ENCODE peak calls at places on chromosomes 7 and 10, in ten cellular contexts. One of them, this sample, is unnamed.

GRCh38 chr7:325811-326210 is 35.8 kb downstream of the FOXL3 start:
- DNase-seq in GM20000: no peak
- DNase-seq in AG04450: no peak
- DNase-seq in tibial artery: no peak
- DNase-seq in heart left ventricle: no peak
- DNase-seq in AG10803: no peak
- DNase-seq in lower lobe of right lung: peak; percentile 25
- DNase-seq in brain microvascular endothelial cell: no peak
- DNase-seq in CD4-positive, alpha-beta T cell: no peak
- DNase-seq in fibroblast of villous mesenchyme: no peak
- DNase-seq in this sample: no peak

GRCh38 chr10:60848126-60848525 is 69.8 kb downstream of the CDK1 start:
- DNase-seq in CD4-positive, alpha-beta T cell: no peak
- DNase-seq in heart left ventricle: peak; percentile 55
- DNase-seq in GM20000: no peak
- DNase-seq in AG10803: peak; percentile 79
- DNase-seq in fibroblast of villous mesenchyme: peak; percentile 67
- DNase-seq in tibial artery: no peak
- DNase-seq in AG04450: no peak
- DNase-seq in lower lobe of right lung: no peak
- DNase-seq in brain microvascular endothelial cell: peak; percentile 53
- DNase-seq in this sample: no peak

GRCh38 chr7:154770361-154770760 is 232.6 kb downstream of the PAXIP1 start:
- DNase-seq in heart left ventricle: no peak
- DNase-seq in CD4-positive, alpha-beta T cell: no peak
- DNase-seq in lower lobe of right lung: no peak
- DNase-seq in tibial artery: no peak
- DNase-seq in AG04450: no peak
- DNase-seq in GM20000: no peak
- DNase-seq in AG10803: no peak
- DNase-seq in fibroblast of villous mesenchyme: no peak
- DNase-seq in brain microvascular endothelial cell: no peak
- DNase-seq in this sample: no peak

GRCh38 chr7:99305473-99306260 is 20.0 kb upstream of the ARPC1A start:
- DNase-seq in brain microvascular endothelial cell: no peak
- DNase-seq in AG10803: no peak
- DNase-seq in fibroblast of villous mesenchyme: no peak
- DNase-seq in CD4-positive, alpha-beta T cell: no peak
- DNase-seq in heart left ventricle: no peak
- DNase-seq in AG04450: no peak
- DNase-seq in tibial artery: no peak
- DNase-seq in GM20000: no peak
- DNase-seq in lower lobe of right lung: no peak
- DNase-seq in this sample: no peak

GRCh38 chr10:86684305-86684704 is 16.0 kb downstream of the LDB3 start:
- DNase-seq in fibroblast of villous mesenchyme: peak; percentile 7
- DNase-seq in tibial artery: peak; percentile 91
- DNase-seq in brain microvascular endothelial cell: peak; percentile 6
- DNase-seq in CD4-positive, alpha-beta T cell: no peak
- DNase-seq in GM20000: no peak
- DNase-seq in lower lobe of right lung: no peak
- DNase-seq in heart left ventricle: peak; percentile 85
- DNase-seq in AG10803: no peak
- DNase-seq in AG04450: no peak
- DNase-seq in this sample: no peak

GRCh38 chr7:134480730-134481129 is 21.8 kb upstream of the AKR1B1 start:
- DNase-seq in brain microvascular endothelial cell: peak; percentile 48
- DNase-seq in AG04450: no peak
- DNase-seq in fibroblast of villous mesenchyme: peak; percentile 33
- DNase-seq in tibial artery: no peak
- DNase-seq in CD4-positive, alpha-beta T cell: no peak
- DNase-seq in AG10803: peak; percentile 62
- DNase-seq in heart left ventricle: no peak
- DNase-seq in lower lobe of right lung: no peak
- DNase-seq in GM20000: no peak
- DNase-seq in this sample: no peak

GRCh38 chr7:16084370-16084769 is 337.0 kb downstream of the CRPPA start:
- DNase-seq in lower lobe of right lung: no peak
- DNase-seq in AG04450: no peak
- DNase-seq in brain microvascular endothelial cell: no peak
- DNase-seq in GM20000: no peak
- DNase-seq in tibial artery: no peak
- DNase-seq in CD4-positive, alpha-beta T cell: no peak
- DNase-seq in AG10803: no peak
- DNase-seq in heart left ventricle: no peak
- DNase-seq in fibroblast of villous mesenchyme: no peak
- DNase-seq in this sample: no peak

GRCh38 chr10:31751401-31752080 is 177.1 kb downstream of the ARHGAP12 start:
- DNase-seq in fibroblast of villous mesenchyme: no peak
- DNase-seq in heart left ventricle: no peak
- DNase-seq in brain microvascular endothelial cell: no peak
- DNase-seq in CD4-positive, alpha-beta T cell: no peak
- DNase-seq in lower lobe of right lung: no peak
- DNase-seq in tibial artery: peak; percentile 63
- DNase-seq in AG10803: no peak
- DNase-seq in AG04450: no peak
- DNase-seq in GM20000: no peak
- DNase-seq in this sample: no peak

GRCh38 chr10:62396864-62397263 is 22.7 kb downstream of the ZNF365 start:
- DNase-seq in fibroblast of villous mesenchyme: no peak
- DNase-seq in brain microvascular endothelial cell: no peak
- DNase-seq in GM20000: no peak
- DNase-seq in heart left ventricle: no peak
- DNase-seq in lower lobe of right lung: no peak
- DNase-seq in CD4-positive, alpha-beta T cell: no peak
- DNase-seq in AG04450: no peak
- DNase-seq in tibial artery: no peak
- DNase-seq in AG10803: no peak
- DNase-seq in this sample: no peak

GRCh38 chr10:62394556-62395018 is 20.4 kb downstream of the ZNF365 start:
- DNase-seq in GM20000: no peak
- DNase-seq in lower lobe of right lung: no peak
- DNase-seq in fibroblast of villous mesenchyme: no peak
- DNase-seq in CD4-positive, alpha-beta T cell: no peak
- DNase-seq in heart left ventricle: no peak
- DNase-seq in AG10803: no peak
- DNase-seq in AG04450: no peak
- DNase-seq in tibial artery: no peak
- DNase-seq in brain microvascular endothelial cell: no peak
- DNase-seq in this sample: no peak

GRCh38 chr10:62393237-62393636 is 19.1 kb downstream of the ZNF365 start:
- DNase-seq in AG10803: no peak
- DNase-seq in lower lobe of right lung: no peak
- DNase-seq in brain microvascular endothelial cell: no peak
- DNase-seq in heart left ventricle: no peak
- DNase-seq in CD4-positive, alpha-beta T cell: no peak
- DNase-seq in tibial artery: no peak
- DNase-seq in GM20000: no peak
- DNase-seq in AG04450: no peak
- DNase-seq in fibroblast of villous mesenchyme: no peak
- DNase-seq in this sample: no peak

GRCh38 chr10:62399211-62399610 is 25.0 kb downstream of the ZNF365 start:
- DNase-seq in tibial artery: no peak
- DNase-seq in lower lobe of right lung: no peak
- DNase-seq in fibroblast of villous mesenchyme: peak; percentile 42
- DNase-seq in AG04450: no peak
- DNase-seq in GM20000: no peak
- DNase-seq in heart left ventricle: no peak
- DNase-seq in CD4-positive, alpha-beta T cell: no peak
- DNase-seq in AG10803: peak; percentile 29
- DNase-seq in brain microvascular endothelial cell: peak; percentile 67
- DNase-seq in this sample: no peak

DNA sequence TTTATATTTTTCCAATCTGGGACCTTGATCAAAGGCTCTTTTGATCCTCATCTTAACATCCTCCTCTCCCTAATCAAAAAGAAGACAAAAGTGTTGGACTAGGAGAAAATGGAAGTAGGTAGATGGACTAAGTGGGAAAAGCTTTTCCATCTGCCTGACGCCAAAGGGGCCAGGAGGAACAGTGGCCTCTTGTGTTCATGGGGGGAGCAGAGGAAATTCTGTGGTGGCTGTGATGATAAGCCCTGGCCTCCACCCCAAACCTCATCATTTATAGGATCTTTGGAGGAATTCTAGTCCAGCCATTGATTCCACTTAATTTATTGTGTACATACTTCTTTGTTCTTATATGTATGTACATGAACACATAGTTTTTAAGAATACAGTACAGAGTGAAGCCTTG is 21.7 kb downstream of the ZNF365 start:
- DNase-seq in heart left ventricle: no peak
- DNase-seq in AG10803: no peak
- DNase-seq in CD4-positive, alpha-beta T cell: no peak
- DNase-seq in lower lobe of right lung: no peak
- DNase-seq in GM20000: no peak
- DNase-seq in fibroblast of villous mesenchyme: no peak
- DNase-seq in AG04450: no peak
- DNase-seq in tibial artery: no peak
- DNase-seq in brain microvascular endothelial cell: no peak
- DNase-seq in this sample: no peak
- TF ChIP-seq CTCF in heart left ventricle: no peak
- TF ChIP-seq CTCF in AG10803: no peak
- TF ChIP-seq CTCF in CD4-positive, alpha-beta T cell: no peak
- TF ChIP-seq CTCF in lower lobe of right lung: no peak
- TF ChIP-seq CTCF in GM20000: no peak
- TF ChIP-seq CTCF in fibroblast of villous mesenchyme: no peak
- TF ChIP-seq CTCF in AG04450: no peak
- TF ChIP-seq CTCF in tibial artery: no peak
- TF ChIP-seq CTCF in brain microvascular endothelial cell: peak; percentile 17
- TF ChIP-seq CTCF in this sample: no peak

GRCh38 chr10:92573091-92573797 is 649 bp downstream of the IDE start:
- DNase-seq in fibroblast of villous mesenchyme: peak; percentile 50
- DNase-seq in lower lobe of right lung: no peak
- DNase-seq in GM20000: peak; percentile 40
- DNase-seq in AG04450: no peak
- DNase-seq in brain microvascular endothelial cell: no peak
- DNase-seq in CD4-positive, alpha-beta T cell: peak; percentile 18
- DNase-seq in heart left ventricle: peak; percentile 26
- DNase-seq in tibial artery: no peak
- DNase-seq in AG10803: peak; percentile 54
- DNase-seq in this sample: no peak
- TF ChIP-seq CTCF in fibroblast of villous mesenchyme: no peak
- TF ChIP-seq CTCF in lower lobe of right lung: no peak
- TF ChIP-seq CTCF in GM20000: no peak
- TF ChIP-seq CTCF in AG04450: peak; percentile 21
- TF ChIP-seq CTCF in brain microvascular endothelial cell: peak; percentile 35
- TF ChIP-seq CTCF in CD4-positive, alpha-beta T cell: no peak
- TF ChIP-seq CTCF in heart left ventricle: no peak
- TF ChIP-seq CTCF in tibial artery: peak; percentile 15
- TF ChIP-seq CTCF in AG10803: peak; percentile 35
- TF ChIP-seq CTCF in this sample: peak; percentile 32

DNA sequence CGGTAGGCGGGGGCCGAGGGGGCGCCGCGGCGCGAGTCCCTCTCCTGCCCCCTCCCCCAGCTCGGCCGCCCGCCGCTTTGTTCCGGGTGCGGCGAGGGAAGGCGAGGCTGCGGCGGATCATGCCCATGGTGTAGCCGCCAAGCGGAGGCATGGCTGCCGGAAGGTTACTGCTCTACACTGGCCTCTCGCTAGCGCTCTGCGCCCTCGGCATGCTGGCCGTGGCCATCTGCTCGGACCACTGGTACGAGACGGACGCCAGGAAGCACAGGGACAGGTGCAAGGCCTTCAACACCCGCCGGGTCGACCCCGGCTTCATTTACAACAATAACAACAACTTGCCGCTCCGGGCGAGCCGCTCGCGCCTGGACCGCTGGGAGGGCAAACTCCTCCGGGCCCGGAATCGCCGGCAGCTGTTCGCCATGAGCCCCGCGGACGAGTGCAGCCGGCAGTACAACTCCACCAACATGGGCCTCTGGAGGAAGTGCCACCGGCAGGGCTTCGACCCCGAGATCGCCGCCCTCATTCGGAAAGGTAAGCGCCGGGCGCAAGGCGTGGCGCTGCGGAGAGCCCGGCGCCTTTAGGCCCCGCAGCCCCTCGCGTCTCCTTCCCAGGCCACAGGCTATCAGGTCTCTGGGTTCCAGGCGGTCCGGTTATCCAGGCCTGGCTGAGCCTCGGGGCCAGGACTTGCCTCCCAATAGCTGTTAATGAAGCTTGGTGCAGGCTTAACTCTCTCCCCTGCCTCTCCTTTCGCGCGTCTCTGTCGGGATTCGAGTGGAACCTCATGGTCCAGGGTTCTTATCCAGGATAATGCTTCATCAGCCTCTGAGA is 512 bp downstream of the TMEM178B start:
- DNase-seq in tibial artery: no peak
- DNase-seq in AG04450: no peak
- DNase-seq in brain microvascular endothelial cell: no peak
- DNase-seq in GM20000: peak; percentile 23
- DNase-seq in CD4-positive, alpha-beta T cell: no peak
- DNase-seq in fibroblast of villous mesenchyme: peak; percentile 3
- DNase-seq in heart left ventricle: peak; percentile 6
- DNase-seq in AG10803: no peak
- DNase-seq in lower lobe of right lung: no peak
- DNase-seq in this sample: peak; percentile 29
- TF ChIP-seq CTCF in tibial artery: no peak
- TF ChIP-seq CTCF in AG04450: no peak
- TF ChIP-seq CTCF in brain microvascular endothelial cell: no peak
- TF ChIP-seq CTCF in GM20000: no peak
- TF ChIP-seq CTCF in CD4-positive, alpha-beta T cell: no peak
- TF ChIP-seq CTCF in fibroblast of villous mesenchyme: no peak
- TF ChIP-seq CTCF in heart left ventricle: no peak
- TF ChIP-seq CTCF in AG10803: no peak
- TF ChIP-seq CTCF in lower lobe of right lung: no peak
- TF ChIP-seq CTCF in this sample: no peak

GRCh38 chr7:35995334-35995733 is 157.7 kb upstream of the EEPD1 start:
- DNase-seq in AG10803: no peak
- DNase-seq in lower lobe of right lung: no peak
- DNase-seq in fibroblast of villous mesenchyme: no peak
- DNase-seq in AG04450: no peak
- DNase-seq in heart left ventricle: no peak
- DNase-seq in GM20000: no peak
- DNase-seq in brain microvascular endothelial cell: no peak
- DNase-seq in tibial artery: no peak
- DNase-seq in CD4-positive, alpha-beta T cell: no peak
- DNase-seq in this sample: no peak

GRCh38 chr7:35993113-35993512 is 159.9 kb upstream of the EEPD1 start:
- DNase-seq in fibroblast of villous mesenchyme: peak; percentile 35
- DNase-seq in heart left ventricle: no peak
- DNase-seq in AG10803: no peak
- DNase-seq in lower lobe of right lung: no peak
- DNase-seq in brain microvascular endothelial cell: no peak
- DNase-seq in tibial artery: no peak
- DNase-seq in AG04450: no peak
- DNase-seq in GM20000: no peak
- DNase-seq in CD4-positive, alpha-beta T cell: no peak
- DNase-seq in this sample: no peak

GRCh38 chr7:35993663-35994622 is 159.1 kb upstream of the EEPD1 start:
- DNase-seq in heart left ventricle: no peak
- DNase-seq in lower lobe of right lung: no peak
- DNase-seq in CD4-positive, alpha-beta T cell: no peak
- DNase-seq in AG10803: peak; percentile 61
- DNase-seq in GM20000: no peak
- DNase-seq in fibroblast of villous mesenchyme: peak; percentile 52
- DNase-seq in tibial artery: no peak
- DNase-seq in AG04450: no peak
- DNase-seq in brain microvascular endothelial cell: peak; percentile 47
- DNase-seq in this sample: no peak

GRCh38 chr7:35991511-35992232 is 161.4 kb upstream of the EEPD1 start:
- DNase-seq in AG10803: no peak
- DNase-seq in heart left ventricle: no peak
- DNase-seq in tibial artery: no peak
- DNase-seq in lower lobe of right lung: no peak
- DNase-seq in brain microvascular endothelial cell: peak; percentile 45
- DNase-seq in GM20000: no peak
- DNase-seq in fibroblast of villous mesenchyme: no peak
- DNase-seq in AG04450: no peak
- DNase-seq in CD4-positive, alpha-beta T cell: no peak
- DNase-seq in this sample: no peak

GRCh38 chr7:35992436-35992835 is 160.6 kb upstream of the EEPD1 start:
- DNase-seq in heart left ventricle: no peak
- DNase-seq in AG04450: no peak
- DNase-seq in CD4-positive, alpha-beta T cell: no peak
- DNase-seq in lower lobe of right lung: no peak
- DNase-seq in fibroblast of villous mesenchyme: no peak
- DNase-seq in GM20000: no peak
- DNase-seq in AG10803: no peak
- DNase-seq in tibial artery: no peak
- DNase-seq in brain microvascular endothelial cell: no peak
- DNase-seq in this sample: no peak
- TF ChIP-seq CTCF in heart left ventricle: no peak
- TF ChIP-seq CTCF in AG04450: no peak
- TF ChIP-seq CTCF in CD4-positive, alpha-beta T cell: no peak
- TF ChIP-seq CTCF in lower lobe of right lung: no peak
- TF ChIP-seq CTCF in fibroblast of villous mesenchyme: no peak
- TF ChIP-seq CTCF in GM20000: no peak
- TF ChIP-seq CTCF in AG10803: no peak
- TF ChIP-seq CTCF in tibial artery: no peak
- TF ChIP-seq CTCF in brain microvascular endothelial cell: no peak
- TF ChIP-seq CTCF in this sample: no peak

This sample was measured in progenitor cell of endocrine pancreas.